ENCODE peak calls at places on chromosomes 3 and 15, in four cellular contexts. B is A673, Q is OCI-LY7, H is neural crest cell. U is an unnamed sample.

GRCh38 chr3:5489536-5489935 is 302.0 kb downstream of the EDEM1 start:
- DNase-seq in H (no peak), Q (no peak), B (no peak), U (no peak)

GRCh38 chr3:59542276-59542675 is 492.5 kb upstream of the CFAP20DC start:
- DNase-seq in B (no peak), Q (no peak), H (no peak), U (no peak)

GRCh38 chr3:49279376-49279775 is 2.3 kb upstream of the C3orf62 start:
- DNase-seq in B (no peak), H (no peak), Q (no peak), U (no peak)

GRCh38 chr3:46904303-46905190 is 27.0 kb downstream of the PTH1R start:
- DNase-seq in Q (no peak), B (no peak), H (no peak), U (no peak)

GRCh38 chr3:65914740-65915366 is 123.9 kb downstream of the MAGI1 start:
- DNase-seq in Q (no peak), H (no peak), B (peak; percentile 47), U (no peak)

GRCh38 chr15:68278345-68279217 is 1.0 kb downstream of the FEM1B start:
- DNase-seq in H (peak; percentile 65), Q (peak; percentile 29), B (peak; percentile 58), U (no peak)

GRCh38 chr15:61157933-61158332 is 71.2 kb downstream of the RORA start:
- DNase-seq in B (no peak), Q (no peak), H (no peak), U (no peak)

GRCh38 chr3:7504886-7505775 is 644.2 kb downstream of the GRM7 start:
- DNase-seq in B (peak; percentile 61), H (no peak), Q (no peak), U (no peak)

GRCh38 chr15:97420116-97420515 is 540.4 kb upstream of the ARRDC4 start:
- DNase-seq in Q (no peak), B (no peak), H (no peak), U (no peak)

GRCh38 chr15:71278989-71279756 is 163.9 kb downstream of the THSD4 start:
- DNase-seq in H (no peak), Q (no peak), B (peak; percentile 82), U (no peak)

GRCh38 chr15:73273181-73274002 is 95.4 kb downstream of the HCN4 start:
- DNase-seq in H (peak; percentile 48), B (peak; percentile 66), Q (peak; percentile 56), U (peak; percentile 56)

GRCh38 chr15:77599357-77599756 is 33.4 kb downstream of the LINGO1 start:
- DNase-seq in Q (no peak), H (no peak), B (no peak), U (no peak)

GRCh38 chr15:74318376-74319137 is 48.9 kb downstream of the CYP11A1 start:
- DNase-seq in H (no peak), B (peak; percentile 44), Q (no peak), U (no peak)

GRCh38 chr3:15974647-15975046 is 176.9 kb upstream of the ANKRD28 start:
- DNase-seq in Q (peak; percentile 5), B (peak; percentile 32), H (no peak), U (no peak)

GRCh38 chr3:149291178-149291577 is 42.3 kb downstream of the TM4SF18 start:
- DNase-seq in H (no peak), B (peak; percentile 31), Q (peak; percentile 60), U (peak; percentile 45)

GRCh38 chr3:107752202-107752990 is 229.6 kb downstream of the BBX start:
- DNase-seq in H (no peak), B (peak; percentile 34), Q (peak; percentile 37), U (no peak)

GRCh38 chr15:61275901-61276300 is 46.8 kb upstream of the RORA start:
- DNase-seq in H (no peak), Q (no peak), B (peak; percentile 4), U (no peak)

GRCh38 chr15:84601555-84601838 is 688 bp downstream of the ZSCAN2 start:
- DNase-seq in Q (no peak), B (no peak), H (no peak), U (no peak)

GRCh38 chr15:59166156-59166555 is 40.5 kb upstream of the LDHAL6B start:
- DNase-seq in H (no peak), Q (no peak), B (no peak), U (no peak)

GRCh38 chr15:40238481-40238926 is 359 bp upstream of the PAK6 start:
- DNase-seq in B (no peak), Q (no peak), H (no peak), U (no peak)

GRCh38 chr15:86802244-86802643 is 722.6 kb downstream of the AGBL1 start:
- DNase-seq in B (no peak), Q (no peak), H (no peak), U (no peak)

GRCh38 chr15:28982886-28983285 is 97.1 kb downstream of the APBA2 start:
- DNase-seq in H (no peak), B (no peak), Q (no peak), U (no peak)

GRCh38 chr3:19945405-19946290 is 1.2 kb upstream of the RAB5A start:
- DNase-seq in B (peak; percentile 3), Q (no peak), H (no peak), U (no peak)

GRCh38 chr15:29061746-29062660 is 176.2 kb downstream of the APBA2 start:
- DNase-seq in H (no peak), B (no peak), Q (no peak), U (no peak)

DNA sequence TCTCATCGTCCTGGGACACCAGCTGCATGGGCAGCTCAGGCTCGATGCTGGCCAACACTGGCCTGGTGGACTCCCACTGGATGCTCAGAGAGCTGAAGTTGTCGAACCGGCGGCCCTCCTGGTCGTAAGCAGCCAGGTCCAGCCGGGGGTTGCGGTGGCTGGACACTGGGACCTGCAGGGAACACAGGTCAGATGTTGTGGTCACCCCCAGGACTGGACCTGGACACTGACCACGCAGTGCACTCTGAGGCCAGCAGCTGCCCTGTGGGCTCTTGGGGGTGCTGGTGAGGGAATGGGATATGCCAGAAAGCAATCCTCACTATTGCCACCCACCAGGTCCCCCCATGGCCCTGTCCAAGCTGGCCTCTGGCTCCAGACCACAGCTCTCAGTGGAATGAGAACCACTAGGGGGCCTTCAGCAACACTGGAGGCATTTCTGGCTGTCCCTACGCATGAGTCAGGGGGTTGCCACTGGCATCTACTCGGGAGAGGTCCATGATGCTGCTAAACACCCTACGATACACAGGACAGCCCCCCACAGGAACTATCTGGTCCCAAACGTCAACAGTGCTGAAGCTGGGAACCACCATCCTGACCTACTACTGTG is 66.1 kb downstream of the NUP210 start:
- DNase-seq in Q (no peak), B (no peak), H (no peak), U (no peak)
- TF ChIP-seq CTCF in Q (peak; percentile 46), B (no peak), H (peak; percentile 33), U (no peak)

DNA sequence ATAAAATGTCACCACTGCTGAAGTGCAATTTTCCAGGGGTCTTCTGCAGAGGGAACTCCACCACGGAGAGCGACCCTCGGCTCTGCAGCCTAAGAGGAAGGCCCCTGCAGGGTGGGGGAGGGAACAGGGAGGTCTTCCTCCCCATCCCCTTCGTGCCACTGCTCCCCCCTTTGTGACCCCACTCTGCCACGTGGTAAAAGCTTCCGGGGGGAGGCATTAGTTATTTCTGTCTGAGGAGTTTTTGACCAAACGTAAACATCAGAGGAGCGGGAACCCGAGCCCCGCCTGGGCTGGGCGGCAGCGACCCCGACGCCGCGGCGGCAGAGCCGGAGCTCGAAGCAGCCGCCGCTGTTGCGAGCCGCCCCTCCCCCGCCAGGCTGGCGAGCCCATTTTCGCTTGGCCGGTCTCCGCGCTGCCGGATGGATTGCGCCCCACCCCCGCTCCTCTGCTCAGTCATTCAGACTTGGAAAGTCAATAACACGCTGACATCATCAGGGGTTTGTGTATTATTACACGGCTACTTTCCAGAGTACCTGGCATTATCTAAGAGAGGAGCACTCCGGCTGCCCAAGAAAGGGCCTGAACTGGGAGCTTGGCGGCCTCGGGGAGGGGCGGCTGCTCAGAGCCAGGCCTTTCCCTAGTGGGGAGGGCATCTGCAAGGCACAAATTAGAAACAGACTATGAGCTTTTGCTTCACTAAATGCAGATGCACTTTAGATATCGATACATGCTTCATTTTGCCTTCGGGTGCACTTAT is 162.5 kb upstream of the TBL1XR1 start:
- DNase-seq in H (peak; percentile 99), B (peak; percentile 99), Q (peak; percentile 99), U (peak; percentile 92)
- TF ChIP-seq CTCF in H (no peak), B (peak; percentile 15), Q (peak; percentile 22), U (no peak)

GRCh38 chr3:133667118-133667517 is 5.4 kb upstream of the TOPBP1 start:
- DNase-seq in H (no peak), B (no peak), Q (no peak), U (no peak)
- TF ChIP-seq CTCF in H (no peak), B (no peak), Q (no peak), U (no peak)

GRCh38 chr3:120604784-120605183 is 8.6 kb downstream of the NDUFB4 start:
- DNase-seq in Q (no peak), B (no peak), H (no peak), U (no peak)
- TF ChIP-seq CTCF in Q (no peak), B (no peak), H (no peak), U (no peak)

DNA sequence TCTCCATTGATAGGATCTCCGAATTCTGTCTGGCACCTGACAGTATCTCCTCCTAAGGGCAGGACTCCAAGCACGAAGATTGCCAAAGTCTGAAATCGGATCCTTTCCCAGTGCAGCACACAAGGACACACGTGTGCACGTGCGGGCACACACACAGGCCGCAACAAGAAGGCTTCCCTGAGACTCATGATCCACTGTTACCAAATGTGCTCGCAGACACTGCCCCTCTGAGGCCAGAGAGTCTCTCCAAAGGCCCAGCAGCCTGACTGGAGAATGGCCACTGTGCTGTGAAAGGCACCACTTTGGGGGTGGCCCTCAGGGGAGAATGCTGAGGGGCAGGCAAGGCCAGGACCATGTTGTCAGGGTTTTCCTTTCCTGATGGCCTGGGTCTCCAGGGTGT is 112.0 kb upstream of the ETV5 start:
- DNase-seq in B (no peak), H (no peak), Q (no peak), U (no peak)
- TF ChIP-seq CTCF in B (no peak), H (no peak), Q (peak; percentile 10), U (peak; percentile 9)

DNA sequence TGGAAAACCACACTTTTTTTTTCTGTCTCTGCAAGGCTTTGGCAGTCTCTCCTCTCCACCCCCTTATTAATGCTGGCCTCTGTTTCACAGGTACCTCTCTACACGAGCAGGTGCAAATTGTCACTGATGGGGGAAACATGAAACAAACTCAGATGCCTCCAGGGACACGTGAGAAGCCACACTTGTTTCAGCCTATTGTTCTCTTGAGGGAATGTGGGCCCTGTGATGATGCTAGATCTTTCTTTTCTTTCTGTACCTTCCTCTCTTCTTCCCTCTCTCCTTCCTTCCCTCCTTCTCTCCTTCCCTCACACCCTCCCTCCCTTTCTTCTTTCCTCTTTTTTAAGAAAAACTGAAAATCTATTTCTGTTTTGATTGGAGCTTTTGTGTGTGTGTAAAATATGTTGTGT is 5.7 kb upstream of the BLM start:
- DNase-seq in Q (peak; percentile 68), H (no peak), B (no peak), U (no peak)
- TF ChIP-seq CTCF in Q (no peak), H (no peak), B (no peak), U (no peak)

GRCh38 chr3:128497305-128498126 is 4.5 kb upstream of the GATA2 start:
- DNase-seq in Q (peak; percentile 61), B (peak; percentile 85), H (peak; percentile 82), U (peak; percentile 87)
- TF ChIP-seq CTCF in Q (peak; percentile 80), B (peak; percentile 73), H (peak; percentile 89), U (peak; percentile 85)